ENCODE peak calls at places on chromosomes 5 and 9, in five cellular contexts. T, C, M, Z and Q are unnamed samples.

GRCh38 chr5:131610198-131611063 is 24.6 kb downstream of the RAPGEF6 start:
- DNase-seq in T (no peak), C (peak), M (peak), Z (peak), Q (no peak)

GRCh38 chr5:36152324-36153298 is 700 bp downstream of the SKP2 start:
- DNase-seq in T (no peak), C (peak), M (peak), Z (no peak), Q (no peak)

GRCh38 chr9:85743290-85744128 is 1.8 kb upstream of the AGTPBP1 start:
- DNase-seq in T (peak), C (peak), M (peak), Z (peak), Q (no peak)

GRCh38 chr9:69980591-69980990 is 63.1 kb upstream of the MAMDC2 start:
- DNase-seq in T (no peak), C (no peak), M (no peak), Z (no peak), Q (no peak)

GRCh38 chr5:133370281-133370890 is 242.0 kb downstream of the FSTL4 start:
- DNase-seq in T (no peak), C (no peak), M (no peak), Z (no peak), Q (no peak)

GRCh38 chr9:27088981-27089380 is 20.0 kb upstream of the TEK start:
- DNase-seq in T (no peak), C (peak), M (peak), Z (peak), Q (no peak)

GRCh38 chr5:29550523-29550922 is 1643.0 kb upstream of the CDH6 start:
- DNase-seq in T (no peak), C (no peak), M (no peak), Z (no peak), Q (no peak)

GRCh38 chr5:40386293-40386692 is 293.4 kb upstream of the PTGER4 start:
- DNase-seq in T (no peak), C (peak), M (peak), Z (peak), Q (no peak)

GRCh38 chr9:92100237-92100911 is 14.8 kb downstream of the SPTLC1 start:
- DNase-seq in T (no peak), C (peak), M (peak), Z (peak), Q (no peak)

GRCh38 chr9:23172979-23173637 is 652.9 kb downstream of the ELAVL2 start:
- DNase-seq in T (no peak), C (no peak), M (no peak), Z (no peak), Q (no peak)

GRCh38 chr9:111301195-111301594 is 28.8 kb downstream of the OR2K2 start:
- DNase-seq in T (no peak), C (peak), M (peak), Z (no peak), Q (no peak)

GRCh38 chr9:73065439-73065838 is 86.2 kb upstream of the ANXA1 start:
- DNase-seq in T (no peak), C (no peak), M (no peak), Z (no peak), Q (no peak)

GRCh38 chr5:20145240-20145639 is 157.2 kb upstream of the CDH18 start:
- DNase-seq in T (no peak), C (no peak), M (no peak), Z (no peak), Q (no peak)

DNA sequence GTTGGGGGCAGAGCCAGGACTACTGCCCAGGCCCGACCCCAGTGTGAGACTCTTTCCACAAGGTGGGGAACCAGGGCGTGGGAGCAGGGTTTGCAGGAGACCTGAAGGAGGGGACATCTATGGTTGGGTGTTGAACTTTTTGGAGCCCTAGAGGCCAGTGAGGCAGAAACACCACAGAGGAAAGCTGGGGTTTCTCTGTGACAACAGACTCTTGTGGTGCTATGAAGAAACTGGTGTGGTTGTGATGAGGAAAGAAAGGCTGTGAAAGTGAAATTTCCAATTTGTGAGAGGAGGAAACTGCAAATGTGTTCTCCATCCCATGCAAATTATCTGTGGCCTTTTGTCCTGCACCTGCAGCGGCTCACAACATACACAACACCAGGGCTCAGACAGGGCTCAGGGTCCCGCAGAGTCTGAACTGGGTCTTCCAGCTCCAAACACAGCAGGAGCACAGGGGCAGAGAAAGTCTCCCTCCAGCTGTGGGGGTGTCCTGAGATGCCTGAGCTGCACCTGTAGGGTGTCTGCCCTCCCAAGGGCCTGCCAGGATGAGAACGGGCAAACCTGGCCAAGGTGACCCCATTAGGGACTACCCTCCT is 51.4 kb upstream of the GRHPR start:
- DNase-seq in T (no peak), C (no peak), M (no peak), Z (no peak), Q (no peak)
- TF ChIP-seq CTCF in T (no peak), C (no peak), M (no peak), Z (no peak), Q (no peak)

GRCh38 chr9:115398313-115398650 is 280.3 kb upstream of the TNC start:
- DNase-seq in T (no peak), C (no peak), M (no peak), Z (no peak), Q (no peak)

GRCh38 chr9:115397591-115398312 is 279.8 kb upstream of the TNC start:
- DNase-seq in T (no peak), C (no peak), M (no peak), Z (no peak), Q (no peak)

GRCh38 chr9:115395511-115396021 is 277.6 kb upstream of the TNC start:
- DNase-seq in T (no peak), C (peak), M (peak), Z (peak), Q (no peak)

GRCh38 chr9:115393976-115394775 is 276.2 kb upstream of the TNC start:
- DNase-seq in T (no peak), C (no peak), M (no peak), Z (no peak), Q (no peak)

DNA sequence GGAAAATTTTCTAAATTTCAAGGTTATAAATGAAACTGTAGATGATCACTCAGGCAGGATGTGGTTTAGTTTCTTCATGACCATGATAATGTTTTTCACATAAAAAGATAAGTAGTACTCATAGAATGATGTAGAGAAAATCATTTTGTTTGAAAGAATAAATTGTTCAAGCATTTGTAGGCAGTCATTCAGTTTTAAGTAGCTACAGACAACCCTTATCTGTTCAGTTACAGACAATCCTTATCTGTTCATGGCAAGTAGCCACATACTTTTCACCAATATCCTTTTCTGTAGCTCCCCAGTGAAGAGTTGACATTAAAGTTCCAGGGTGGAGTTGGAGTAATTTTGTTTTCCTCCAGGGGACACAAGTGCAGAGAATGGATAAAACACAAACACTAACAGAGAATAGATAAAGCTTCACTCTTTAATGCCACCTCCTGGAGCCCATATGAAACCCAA is 278.1 kb upstream of the TNC start:
- DNase-seq in T (no peak), C (peak), M (peak), Z (no peak), Q (no peak)
- TF ChIP-seq CTCF in T (no peak), C (no peak), M (peak), Z (no peak), Q (no peak)

DNA sequence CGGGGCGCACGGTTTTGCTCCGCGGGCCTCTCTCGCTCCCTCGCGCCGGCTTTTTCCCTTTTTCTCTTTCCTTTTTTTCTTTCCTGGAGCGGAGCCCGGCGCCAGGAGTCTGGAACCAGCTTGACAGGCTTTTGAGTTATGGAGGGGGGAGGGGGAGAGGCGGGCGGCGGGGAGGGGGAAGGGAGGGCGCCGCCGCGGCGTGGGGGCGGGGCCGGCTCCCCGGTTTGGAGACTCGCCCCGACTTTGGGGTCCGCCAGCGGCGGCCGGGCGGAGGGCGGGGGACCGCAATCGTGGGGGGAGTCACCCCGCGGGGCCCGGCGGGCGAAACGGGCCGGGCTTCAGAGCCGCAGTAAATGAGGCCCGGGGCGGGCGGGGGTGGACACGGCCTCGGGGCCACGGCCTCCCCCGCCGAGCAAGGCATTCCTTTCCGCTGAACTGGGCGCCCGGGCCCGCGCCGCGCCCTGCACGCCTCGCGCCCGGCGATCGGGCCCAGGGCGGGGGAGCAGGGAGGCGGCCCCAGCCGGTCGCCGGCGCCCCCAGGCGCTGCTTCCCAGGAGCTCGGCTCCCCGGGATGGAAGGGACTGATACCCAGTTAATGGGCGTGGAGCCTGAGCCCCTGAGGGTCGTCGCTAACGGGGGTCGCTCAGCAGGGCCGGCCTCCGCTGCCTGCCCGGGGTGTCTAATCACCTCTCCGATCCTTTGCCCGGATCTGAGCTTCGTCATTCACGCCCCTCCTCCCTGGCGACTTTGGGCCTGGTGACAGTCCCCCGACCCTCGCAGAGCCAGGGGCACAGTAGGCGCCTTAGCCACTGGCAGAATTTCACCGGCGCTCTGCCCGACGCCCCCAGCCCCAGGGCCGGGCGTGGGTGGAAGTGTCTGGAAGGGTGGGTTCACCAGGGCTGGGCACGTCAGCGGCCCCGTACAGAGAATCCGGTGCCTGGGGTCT is 138.1 kb downstream of the C9orf50 start:
- DNase-seq in T (peak), C (peak), M (peak), Z (no peak), Q (peak)
- TF ChIP-seq CTCF in T (peak), C (peak), M (peak), Z (no peak), Q (no peak)

DNA sequence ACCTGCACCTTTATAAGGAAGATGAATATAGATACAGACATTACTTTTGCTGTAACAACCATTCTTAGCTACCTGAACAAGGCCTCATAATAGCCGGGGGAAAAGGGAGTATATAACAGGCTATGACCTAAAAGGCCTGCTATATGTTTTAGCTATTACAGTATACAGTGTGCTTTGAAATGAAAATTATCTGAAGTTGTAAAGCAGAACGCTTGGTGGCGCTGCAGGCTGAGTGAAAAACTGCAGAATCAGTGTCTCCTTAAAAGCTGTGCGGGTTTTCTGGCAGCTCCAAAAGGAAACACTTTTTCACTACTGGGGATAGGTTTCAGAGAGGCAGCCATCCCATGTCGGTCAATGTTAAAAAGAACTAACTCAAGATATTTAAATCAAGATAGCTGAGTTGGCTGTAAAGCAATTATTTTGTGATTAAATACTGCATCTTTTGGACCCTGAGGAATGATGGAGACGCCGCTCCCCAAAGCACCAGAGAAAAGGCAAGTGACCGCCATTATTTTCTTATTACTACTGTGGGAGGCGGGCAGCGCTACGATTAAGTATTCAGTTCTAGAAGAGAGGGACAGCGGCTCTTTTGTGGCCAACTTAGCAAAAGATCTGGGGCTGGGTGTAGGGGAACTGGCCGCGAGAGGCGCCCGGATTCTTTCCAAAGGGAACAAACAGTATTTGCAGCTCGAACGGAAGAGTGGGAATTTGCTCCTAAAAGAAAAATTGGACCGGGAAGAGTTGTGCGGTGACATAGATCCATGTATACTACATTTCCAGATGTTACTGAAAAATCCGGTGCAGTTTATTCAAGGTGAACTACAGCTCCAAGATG is 5.9 kb downstream of the PCDHB6 start:
- DNase-seq in T (no peak), C (no peak), M (no peak), Z (no peak), Q (peak)
- TF ChIP-seq CTCF in T (peak), C (no peak), M (no peak), Z (no peak), Q (peak)

DNA sequence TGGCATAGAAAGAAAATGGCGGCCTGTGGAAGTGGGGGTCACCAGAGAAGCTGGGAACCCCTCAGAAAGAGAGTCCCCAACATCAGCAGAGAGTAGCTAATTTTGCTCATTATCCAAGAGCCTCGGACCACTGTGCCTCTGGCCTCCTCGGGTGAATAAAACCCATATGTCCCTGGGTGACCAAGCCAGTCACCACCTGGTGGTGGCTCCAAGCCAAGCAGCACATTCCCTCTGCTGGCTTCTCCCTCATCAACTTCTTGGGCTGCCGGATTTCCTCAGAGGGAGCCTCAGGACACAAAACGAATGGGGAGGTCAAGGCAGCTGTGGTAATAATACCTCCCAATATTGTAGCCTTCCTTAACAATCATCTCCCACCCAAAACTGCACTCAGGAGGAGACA is 242.5 kb downstream of the NFIB start:
- DNase-seq in T (no peak), C (no peak), M (no peak), Z (no peak), Q (no peak)
- TF ChIP-seq CTCF in T (peak), C (peak), M (no peak), Z (no peak), Q (peak)

GRCh38 chr5:141430332-141431113 is at the start of gene PCDHGA12:
- DNase-seq in T (no peak), C (peak), M (peak), Z (no peak), Q (no peak)
- TF ChIP-seq CTCF in T (no peak), C (peak), M (peak), Z (peak), Q (no peak)

DNA sequence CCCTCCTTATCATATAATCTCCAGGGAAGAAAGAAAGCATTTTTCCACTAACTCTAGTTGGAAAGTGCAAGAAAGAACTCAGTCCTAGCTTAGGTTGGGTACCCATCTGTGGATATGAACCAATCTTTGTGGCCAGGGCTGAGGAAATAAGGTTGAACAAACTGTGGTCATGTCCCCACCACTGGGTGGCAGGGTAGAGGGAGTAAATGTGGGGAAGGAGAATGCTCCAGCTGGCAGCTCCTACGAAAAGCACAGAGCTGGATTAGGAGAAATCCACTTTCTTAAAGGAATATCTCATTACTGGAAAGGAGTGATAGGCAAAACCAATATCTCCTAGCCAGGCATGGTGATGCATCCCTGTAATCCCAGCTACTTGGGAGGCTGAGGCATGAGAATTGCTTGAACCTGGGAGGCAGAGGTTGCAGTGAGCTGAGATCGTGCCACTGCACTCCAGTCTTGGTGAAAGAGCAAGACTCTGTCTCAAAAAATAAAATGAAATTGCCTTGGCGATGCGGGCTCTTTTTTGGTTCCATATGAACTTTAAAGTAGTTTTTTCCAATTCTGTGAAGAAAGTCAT is 175.1 kb downstream of the CCDC192 start:
- DNase-seq in T (peak), C (peak), M (peak), Z (no peak), Q (peak)
- TF ChIP-seq CTCF in T (peak), C (peak), M (peak), Z (peak), Q (peak)

GRCh38 chr5:180848265-180848664 is 12.8 kb downstream of the ZFP62 start:
- DNase-seq in T (no peak), C (no peak), M (no peak), Z (no peak), Q (no peak)

GRCh38 chr5:180849827-180850226 is 11.2 kb downstream of the ZFP62 start:
- DNase-seq in T (no peak), C (no peak), M (no peak), Z (no peak), Q (no peak)

GRCh38 chr5:180848878-180849277 is 12.2 kb downstream of the ZFP62 start:
- DNase-seq in T (no peak), C (no peak), M (no peak), Z (no peak), Q (no peak)

GRCh38 chr5:180852510-180852909 is 8.6 kb downstream of the ZFP62 start:
- DNase-seq in T (no peak), C (no peak), M (peak), Z (no peak), Q (no peak)

GRCh38 chr5:180850434-180851078 is 10.5 kb downstream of the ZFP62 start:
- DNase-seq in T (no peak), C (no peak), M (no peak), Z (no peak), Q (no peak)
- TF ChIP-seq CTCF in T (no peak), C (no peak), M (no peak), Z (no peak), Q (no peak)

DNA sequence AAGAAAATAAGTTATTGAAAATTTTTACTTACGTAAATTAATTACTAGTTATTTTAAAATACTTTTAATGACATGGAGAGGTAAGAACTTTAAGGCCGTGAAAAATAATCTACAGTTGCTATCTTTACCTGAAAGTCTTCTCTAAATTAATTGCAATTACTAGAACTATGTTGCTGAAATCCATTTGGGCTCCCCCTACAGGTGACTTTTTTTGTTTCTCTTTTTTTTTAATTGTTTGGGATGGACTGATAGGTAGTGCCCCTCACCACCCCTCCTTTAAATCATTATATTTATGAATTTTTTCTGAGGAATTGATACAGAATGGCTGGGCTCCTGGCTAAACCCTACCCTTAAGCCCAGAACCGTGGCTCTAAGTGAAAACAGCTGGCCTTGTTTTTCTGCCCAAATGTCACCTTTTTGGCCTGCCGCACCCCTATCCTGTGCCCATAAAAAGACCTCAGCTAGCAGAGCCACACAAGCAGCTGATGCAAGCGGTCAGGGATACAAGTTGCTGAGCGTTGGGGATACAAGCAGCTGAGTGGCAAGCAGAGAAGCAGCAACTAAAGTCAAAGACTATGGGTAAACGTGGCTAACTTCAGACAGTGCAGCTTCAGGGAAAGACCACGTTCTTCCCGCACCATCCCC is 315.2 kb upstream of the ACO1 start:
- DNase-seq in T (no peak), C (peak), M (no peak), Z (no peak), Q (no peak)
- TF ChIP-seq CTCF in T (no peak), C (peak), M (peak), Z (no peak), Q (peak)